ENCODE peak calls at places on chromosomes 5 and 9, in seven cellular contexts. R, V, U, H, C, I and T are unnamed samples.

GRCh38 chr9:127333326-127334064 is 63.5 kb upstream of the SLC2A8 start:
- DNase-seq in R (no peak), V (no peak), U (no peak), H (no peak), C (no peak), I (peak), T (no peak)

GRCh38 chr5:141992349-141992963 is 20.4 kb downstream of the GNPDA1 start:
- DNase-seq in R (peak), V (peak), U (peak), H (peak), C (no peak), I (peak), T (no peak)

GRCh38 chr9:86968258-86968920 is 21.1 kb upstream of the GAS1 start:
- DNase-seq in R (no peak), V (no peak), U (peak), H (no peak), C (no peak), I (peak), T (no peak)

GRCh38 chr9:124217839-124218437 is 39.8 kb upstream of the NEK6 start:
- DNase-seq in R (no peak), V (peak), U (peak), H (no peak), C (no peak), I (no peak), T (peak)

GRCh38 chr9:132894343-132894742 is 15.6 kb downstream of the SPACA9 start:
- DNase-seq in R (no peak), V (no peak), U (peak), H (no peak), C (no peak), I (no peak), T (no peak)

GRCh38 chr5:153135416-153135815 is 355.1 kb upstream of the GRIA1 start:
- DNase-seq in R (no peak), V (no peak), U (no peak), H (no peak), C (no peak), I (no peak), T (no peak)

GRCh38 chr5:80326468-80326867 is 6.7 kb downstream of the SPZ1 start:
- DNase-seq in R (no peak), V (no peak), U (no peak), H (no peak), C (no peak), I (no peak), T (no peak)

GRCh38 chr9:13575558-13575957 is 296.1 kb upstream of the MPDZ start:
- DNase-seq in R (peak), V (no peak), U (no peak), H (no peak), C (no peak), I (peak), T (no peak)

GRCh38 chr5:74326571-74327338 is 313.8 kb downstream of the ENC1 start:
- DNase-seq in R (no peak), V (no peak), U (peak), H (no peak), C (no peak), I (peak), T (no peak)

GRCh38 chr9:86406366-86406765 is 52.2 kb upstream of the TUT7 start:
- DNase-seq in R (no peak), V (no peak), U (peak), H (no peak), C (no peak), I (peak), T (no peak)

GRCh38 chr9:78298046-78298511 is 1.2 kb downstream of the PSAT1 start:
- DNase-seq in R (peak), V (no peak), U (peak), H (no peak), C (peak), I (peak), T (no peak)

GRCh38 chr5:147080391-147080790 is 154.4 kb upstream of the STK32A start:
- DNase-seq in R (no peak), V (no peak), U (no peak), H (no peak), C (no peak), I (no peak), T (no peak)

GRCh38 chr9:111298831-111299603 is 31.0 kb downstream of the OR2K2 start:
- DNase-seq in R (peak), V (peak), U (peak), H (no peak), C (no peak), I (peak), T (peak)

GRCh38 chr9:136886610-136887597 is 588 bp downstream of the TRAF2 start:
- DNase-seq in R (peak), V (no peak), U (peak), H (peak), C (no peak), I (no peak), T (no peak)

GRCh38 chr5:174335682-174336364 is 290.3 kb downstream of the NSG2 start:
- DNase-seq in R (no peak), V (no peak), U (no peak), H (no peak), C (no peak), I (no peak), T (no peak)

GRCh38 chr9:117704024-117704575 is at the start of gene TLR4:
- DNase-seq in R (peak), V (peak), U (peak), H (peak), C (peak), I (peak), T (peak)

GRCh38 chr5:176671890-176672615 is 24.8 kb downstream of the TSPAN17 start:
- DNase-seq in R (no peak), V (no peak), U (no peak), H (no peak), C (no peak), I (no peak), T (no peak)

GRCh38 chr9:115046199-115046598 is 71.8 kb downstream of the TNC start:
- DNase-seq in R (no peak), V (no peak), U (no peak), H (no peak), C (no peak), I (no peak), T (no peak)

GRCh38 chr9:25562101-25562500 is 116.1 kb downstream of the TUSC1 start:
- DNase-seq in R (no peak), V (no peak), U (no peak), H (no peak), C (no peak), I (no peak), T (no peak)

GRCh38 chr5:126872558-126873349 is 95.8 kb downstream of the LMNB1 start:
- DNase-seq in R (no peak), V (no peak), U (no peak), H (no peak), C (no peak), I (no peak), T (no peak)

GRCh38 chr5:168765220-168766037 is 186.3 kb upstream of the PANK3 start:
- DNase-seq in R (no peak), V (peak), U (peak), H (no peak), C (no peak), I (peak), T (no peak)

GRCh38 chr5:78768781-78769380 is 120.3 kb upstream of the LHFPL2 start:
- DNase-seq in R (no peak), V (no peak), U (no peak), H (no peak), C (no peak), I (peak), T (no peak)